ENCODE peak calls at places on chromosome 19, in seven cellular contexts. One of them, this sample, is unnamed.

GRCh38 chr19:3358392-3358918 is 7.9 kb upstream of the NFIC start:
- DNase-seq in NCI-H526 treated with DMSO at 0.1 percent for 48 hours: no peak
- DNase-seq in NAMALWA: no peak
- DNase-seq in COR-L47: no peak
- DNase-seq in brain microvascular endothelial cell: no peak
- DNase-seq in LoVo: no peak
- DNase-seq in stimulated activated CD8-positive, alpha-beta memory T cell treated with anti-CD3 and anti-CD28 coated beads, Interleukin-7, amount 100 ng/mL, for 1 hour: no peak
- DNase-seq in this sample: no peak

GRCh38 chr19:18875726-18876125 is 20.2 kb downstream of the CERS1 start:
- DNase-seq in NCI-H526 treated with DMSO at 0.1 percent for 48 hours: no peak
- DNase-seq in NAMALWA: no peak
- DNase-seq in COR-L47: no peak
- DNase-seq in brain microvascular endothelial cell: no peak
- DNase-seq in LoVo: no peak
- DNase-seq in stimulated activated CD8-positive, alpha-beta memory T cell treated with anti-CD3 and anti-CD28 coated beads, Interleukin-7, amount 100 ng/mL, for 1 hour: no peak
- DNase-seq in this sample: no peak

GRCh38 chr19:31438401-31439269 is 89.4 kb upstream of the TSHZ3 start:
- DNase-seq in NCI-H526 treated with DMSO at 0.1 percent for 48 hours: no peak
- DNase-seq in NAMALWA: no peak
- DNase-seq in COR-L47: no peak
- DNase-seq in brain microvascular endothelial cell: no peak
- DNase-seq in LoVo: no peak
- DNase-seq in stimulated activated CD8-positive, alpha-beta memory T cell treated with anti-CD3 and anti-CD28 coated beads, Interleukin-7, amount 100 ng/mL, for 1 hour: no peak
- DNase-seq in this sample: no peak

GRCh38 chr19:5047251-5047935 is 78.5 kb downstream of the KDM4B start:
- DNase-seq in NCI-H526 treated with DMSO at 0.1 percent for 48 hours: no peak
- DNase-seq in NAMALWA: no peak
- DNase-seq in COR-L47: no peak
- DNase-seq in brain microvascular endothelial cell: no peak
- DNase-seq in LoVo: no peak
- DNase-seq in stimulated activated CD8-positive, alpha-beta memory T cell treated with anti-CD3 and anti-CD28 coated beads, Interleukin-7, amount 100 ng/mL, for 1 hour: no peak
- DNase-seq in this sample: no peak

GRCh38 chr19:47280183-47280797 is 5.6 kb downstream of the INAFM1 start:
- DNase-seq in NCI-H526 treated with DMSO at 0.1 percent for 48 hours: no peak
- DNase-seq in NAMALWA: peak
- DNase-seq in COR-L47: no peak
- DNase-seq in brain microvascular endothelial cell: no peak
- DNase-seq in LoVo: no peak
- DNase-seq in stimulated activated CD8-positive, alpha-beta memory T cell treated with anti-CD3 and anti-CD28 coated beads, Interleukin-7, amount 100 ng/mL, for 1 hour: no peak
- DNase-seq in this sample: no peak

GRCh38 chr19:13363954-13364353 is 142.3 kb downstream of the CACNA1A start:
- DNase-seq in NCI-H526 treated with DMSO at 0.1 percent for 48 hours: no peak
- DNase-seq in NAMALWA: no peak
- DNase-seq in COR-L47: no peak
- DNase-seq in brain microvascular endothelial cell: no peak
- DNase-seq in LoVo: no peak
- DNase-seq in stimulated activated CD8-positive, alpha-beta memory T cell treated with anti-CD3 and anti-CD28 coated beads, Interleukin-7, amount 100 ng/mL, for 1 hour: no peak
- DNase-seq in this sample: no peak

GRCh38 chr19:49851456-49852259 is 699 bp downstream of the PTOV1 start:
- DNase-seq in NCI-H526 treated with DMSO at 0.1 percent for 48 hours: no peak
- DNase-seq in NAMALWA: peak
- DNase-seq in COR-L47: peak
- DNase-seq in brain microvascular endothelial cell: no peak
- DNase-seq in LoVo: no peak
- DNase-seq in stimulated activated CD8-positive, alpha-beta memory T cell treated with anti-CD3 and anti-CD28 coated beads, Interleukin-7, amount 100 ng/mL, for 1 hour: peak
- DNase-seq in this sample: no peak

GRCh38 chr19:46428278-46429141 is at the start of gene PNMA8C:
- DNase-seq in NCI-H526 treated with DMSO at 0.1 percent for 48 hours: no peak
- DNase-seq in NAMALWA: no peak
- DNase-seq in COR-L47: peak
- DNase-seq in brain microvascular endothelial cell: peak
- DNase-seq in LoVo: peak
- DNase-seq in stimulated activated CD8-positive, alpha-beta memory T cell treated with anti-CD3 and anti-CD28 coated beads, Interleukin-7, amount 100 ng/mL, for 1 hour: peak
- DNase-seq in this sample: no peak

GRCh38 chr19:45682117-45682516 is 9.6 kb downstream of the SNRPD2 start:
- DNase-seq in NCI-H526 treated with DMSO at 0.1 percent for 48 hours: no peak
- DNase-seq in NAMALWA: no peak
- DNase-seq in COR-L47: no peak
- DNase-seq in brain microvascular endothelial cell: no peak
- DNase-seq in LoVo: no peak
- DNase-seq in stimulated activated CD8-positive, alpha-beta memory T cell treated with anti-CD3 and anti-CD28 coated beads, Interleukin-7, amount 100 ng/mL, for 1 hour: no peak
- DNase-seq in this sample: no peak

GRCh38 chr19:16739546-16739945 is 19.9 kb downstream of the NWD1 start:
- DNase-seq in NCI-H526 treated with DMSO at 0.1 percent for 48 hours: no peak
- DNase-seq in NAMALWA: peak
- DNase-seq in COR-L47: no peak
- DNase-seq in brain microvascular endothelial cell: peak
- DNase-seq in LoVo: no peak
- DNase-seq in stimulated activated CD8-positive, alpha-beta memory T cell treated with anti-CD3 and anti-CD28 coated beads, Interleukin-7, amount 100 ng/mL, for 1 hour: no peak
- DNase-seq in this sample: no peak

GRCh38 chr19:40147338-40147692 is 43.9 kb upstream of the MAP3K10 start:
- DNase-seq in NCI-H526 treated with DMSO at 0.1 percent for 48 hours: no peak
- DNase-seq in NAMALWA: no peak
- DNase-seq in COR-L47: no peak
- DNase-seq in brain microvascular endothelial cell: no peak
- DNase-seq in LoVo: peak
- DNase-seq in stimulated activated CD8-positive, alpha-beta memory T cell treated with anti-CD3 and anti-CD28 coated beads, Interleukin-7, amount 100 ng/mL, for 1 hour: no peak
- DNase-seq in this sample: no peak

GRCh38 chr19:12521996-12522395 is 29.3 kb downstream of the ZNF564 start:
- DNase-seq in NCI-H526 treated with DMSO at 0.1 percent for 48 hours: no peak
- DNase-seq in NAMALWA: peak
- DNase-seq in COR-L47: peak
- DNase-seq in brain microvascular endothelial cell: no peak
- DNase-seq in LoVo: no peak
- DNase-seq in stimulated activated CD8-positive, alpha-beta memory T cell treated with anti-CD3 and anti-CD28 coated beads, Interleukin-7, amount 100 ng/mL, for 1 hour: no peak
- DNase-seq in this sample: no peak

GRCh38 chr19:11931051-11931450 is 6.1 kb downstream of the ZNF700 start:
- DNase-seq in NCI-H526 treated with DMSO at 0.1 percent for 48 hours: no peak
- DNase-seq in NAMALWA: no peak
- DNase-seq in COR-L47: no peak
- DNase-seq in brain microvascular endothelial cell: peak
- DNase-seq in LoVo: no peak
- DNase-seq in stimulated activated CD8-positive, alpha-beta memory T cell treated with anti-CD3 and anti-CD28 coated beads, Interleukin-7, amount 100 ng/mL, for 1 hour: no peak
- DNase-seq in this sample: peak

GRCh38 chr19:29308977-29309520 is 96.1 kb upstream of the UQCRFS1 start:
- DNase-seq in NCI-H526 treated with DMSO at 0.1 percent for 48 hours: peak
- DNase-seq in NAMALWA: no peak
- DNase-seq in COR-L47: peak
- DNase-seq in brain microvascular endothelial cell: no peak
- DNase-seq in LoVo: no peak
- DNase-seq in stimulated activated CD8-positive, alpha-beta memory T cell treated with anti-CD3 and anti-CD28 coated beads, Interleukin-7, amount 100 ng/mL, for 1 hour: no peak
- DNase-seq in this sample: no peak

GRCh38 chr19:16417660-16418596 is 53.8 kb downstream of the EPS15L1 start:
- DNase-seq in NCI-H526 treated with DMSO at 0.1 percent for 48 hours: no peak
- DNase-seq in NAMALWA: peak
- DNase-seq in COR-L47: peak
- DNase-seq in brain microvascular endothelial cell: peak
- DNase-seq in LoVo: peak
- DNase-seq in stimulated activated CD8-positive, alpha-beta memory T cell treated with anti-CD3 and anti-CD28 coated beads, Interleukin-7, amount 100 ng/mL, for 1 hour: peak
- DNase-seq in this sample: no peak

GRCh38 chr19:18254546-18255500 is 19.4 kb downstream of the IQCN start:
- DNase-seq in NCI-H526 treated with DMSO at 0.1 percent for 48 hours: no peak
- DNase-seq in NAMALWA: peak
- DNase-seq in COR-L47: peak
- DNase-seq in brain microvascular endothelial cell: no peak
- DNase-seq in LoVo: peak
- DNase-seq in stimulated activated CD8-positive, alpha-beta memory T cell treated with anti-CD3 and anti-CD28 coated beads, Interleukin-7, amount 100 ng/mL, for 1 hour: no peak
- DNase-seq in this sample: no peak

GRCh38 chr19:18167975-18168645 is 5.5 kb upstream of the IFI30 start:
- DNase-seq in NCI-H526 treated with DMSO at 0.1 percent for 48 hours: no peak
- DNase-seq in NAMALWA: peak
- DNase-seq in COR-L47: peak
- DNase-seq in brain microvascular endothelial cell: peak
- DNase-seq in LoVo: peak
- DNase-seq in stimulated activated CD8-positive, alpha-beta memory T cell treated with anti-CD3 and anti-CD28 coated beads, Interleukin-7, amount 100 ng/mL, for 1 hour: peak
- DNase-seq in this sample: no peak

GRCh38 chr19:55579766-55580621 is 654 bp downstream of the ZNF579 start:
- DNase-seq in NCI-H526 treated with DMSO at 0.1 percent for 48 hours: no peak
- DNase-seq in NAMALWA: peak
- DNase-seq in COR-L47: peak
- DNase-seq in brain microvascular endothelial cell: no peak
- DNase-seq in LoVo: no peak
- DNase-seq in stimulated activated CD8-positive, alpha-beta memory T cell treated with anti-CD3 and anti-CD28 coated beads, Interleukin-7, amount 100 ng/mL, for 1 hour: no peak
- DNase-seq in this sample: no peak

GRCh38 chr19:11964858-11965645 is at the start of gene ZNF763:
- DNase-seq in NCI-H526 treated with DMSO at 0.1 percent for 48 hours: peak
- DNase-seq in NAMALWA: peak
- DNase-seq in COR-L47: peak
- DNase-seq in brain microvascular endothelial cell: peak
- DNase-seq in LoVo: peak
- DNase-seq in stimulated activated CD8-positive, alpha-beta memory T cell treated with anti-CD3 and anti-CD28 coated beads, Interleukin-7, amount 100 ng/mL, for 1 hour: peak
- DNase-seq in this sample: peak

GRCh38 chr19:32291876-32292275 is 53.5 kb upstream of the ZNF507 start:
- DNase-seq in NCI-H526 treated with DMSO at 0.1 percent for 48 hours: no peak
- DNase-seq in NAMALWA: no peak
- DNase-seq in COR-L47: no peak
- DNase-seq in brain microvascular endothelial cell: no peak
- DNase-seq in LoVo: no peak
- DNase-seq in stimulated activated CD8-positive, alpha-beta memory T cell treated with anti-CD3 and anti-CD28 coated beads, Interleukin-7, amount 100 ng/mL, for 1 hour: no peak
- DNase-seq in this sample: no peak

GRCh38 chr19:19213822-19214558 is 2.2 kb downstream of the NCAN start:
- DNase-seq in NCI-H526 treated with DMSO at 0.1 percent for 48 hours: peak
- DNase-seq in NAMALWA: peak
- DNase-seq in COR-L47: peak
- DNase-seq in brain microvascular endothelial cell: no peak
- DNase-seq in LoVo: no peak
- DNase-seq in stimulated activated CD8-positive, alpha-beta memory T cell treated with anti-CD3 and anti-CD28 coated beads, Interleukin-7, amount 100 ng/mL, for 1 hour: no peak
- DNase-seq in this sample: no peak

GRCh38 chr19:5470264-5470671 is 15.1 kb downstream of the ZNRF4 start:
- DNase-seq in NCI-H526 treated with DMSO at 0.1 percent for 48 hours: no peak
- DNase-seq in NAMALWA: no peak
- DNase-seq in COR-L47: peak
- DNase-seq in brain microvascular endothelial cell: no peak
- DNase-seq in LoVo: peak
- DNase-seq in stimulated activated CD8-positive, alpha-beta memory T cell treated with anti-CD3 and anti-CD28 coated beads, Interleukin-7, amount 100 ng/mL, for 1 hour: no peak
- DNase-seq in this sample: no peak

GRCh38 chr19:41776700-41777099 is 19.7 kb upstream of the CEACAM3 start:
- DNase-seq in NCI-H526 treated with DMSO at 0.1 percent for 48 hours: no peak
- DNase-seq in NAMALWA: no peak
- DNase-seq in COR-L47: no peak
- DNase-seq in brain microvascular endothelial cell: no peak
- DNase-seq in LoVo: no peak
- DNase-seq in stimulated activated CD8-positive, alpha-beta memory T cell treated with anti-CD3 and anti-CD28 coated beads, Interleukin-7, amount 100 ng/mL, for 1 hour: no peak
- DNase-seq in this sample: no peak

GRCh38 chr19:2027361-2027760 is 11.8 kb upstream of the BTBD2 start:
- DNase-seq in NCI-H526 treated with DMSO at 0.1 percent for 48 hours: no peak
- DNase-seq in NAMALWA: no peak
- DNase-seq in COR-L47: no peak
- DNase-seq in brain microvascular endothelial cell: peak
- DNase-seq in LoVo: no peak
- DNase-seq in stimulated activated CD8-positive, alpha-beta memory T cell treated with anti-CD3 and anti-CD28 coated beads, Interleukin-7, amount 100 ng/mL, for 1 hour: no peak
- DNase-seq in this sample: peak